ENCODE peak calls at places on chromosomes 2 and 18, in five cellular contexts. I is sigmoid colon, J is psoas muscle, S is HCT116, D is HAP-1. E is an unnamed sample. For H3K4me1, the result is how much of the 10 kb centered on the place peaks cover.

GRCh38 chr2:203783496-203784203 is 77.2 kb downstream of the CD28 start:
- DNase-seq in J (no peak), S (no peak), D (no peak), I (no peak), E (no peak)

GRCh38 chr2:226771067-226771466 is 28.6 kb downstream of the IRS1 start:
- DNase-seq in J (no peak), I (no peak), D (no peak), S (no peak), E (no peak)

GRCh38 chr18:70197042-70197441 is 8.4 kb downstream of the RTTN start:
- DNase-seq in J (no peak), S (no peak), D (no peak), I (no peak), E (no peak)

GRCh38 chr2:241989074-241989473 is 119.5 kb downstream of the RTP5 start:
- DNase-seq in S (no peak), J (no peak), I (no peak), D (no peak), E (no peak)

GRCh38 chr18:22167471-22168151 is 1.8 kb upstream of the GATA6 start:
- DNase-seq in J (no peak), I (no peak), D (no peak), S (no peak), E (no peak)

GRCh38 chr2:238908960-238909951 is 61.4 kb downstream of the TWIST2 start:
- DNase-seq in J (peak), S (no peak), D (no peak), I (peak), E (no peak)

GRCh38 chr2:45124456-45124855 is 115.2 kb upstream of the SIX2 start:
- DNase-seq in S (no peak), D (no peak), I (no peak), J (no peak), E (no peak)

GRCh38 chr18:79465392-79465991 is 69.8 kb downstream of the NFATC1 start:
- DNase-seq in D (no peak), I (no peak), J (no peak), S (no peak), E (peak)

GRCh38 chr18:26574958-26575864 is 26.9 kb upstream of the KCTD1 start:
- DNase-seq in I (peak), S (no peak), J (peak), D (peak), E (no peak)

GRCh38 chr2:105597831-105598293 is 146.8 kb upstream of the NCK2 start:
- DNase-seq in S (no peak), J (no peak), I (no peak), D (no peak), E (no peak)

GRCh38 chr2:12930382-12930781 is 213.6 kb downstream of the TRIB2 start:
- DNase-seq in D (no peak), S (no peak), J (no peak), I (no peak), E (no peak)

GRCh38 chr18:48918156-48918555 is 32.6 kb downstream of the SMAD7 start:
- DNase-seq in D (no peak), I (peak), J (no peak), S (no peak), E (no peak)

GRCh38 chr2:46811379-46812310 is 104.0 kb downstream of the MCFD2 start:
- DNase-seq in I (no peak), S (no peak), D (no peak), J (no peak), E (no peak)

GRCh38 chr2:217277646-217278048 is 417.8 kb upstream of the TNP1 start:
- DNase-seq in D (no peak), I (peak), S (no peak), J (peak), E (no peak)
- H3K4me3 ChIP-seq in D (no peak), I (no peak), S (no peak), J (no peak), E (no peak)

GRCh38 chr2:38409136-38409903 is 32.2 kb upstream of the ATL2 start:
- DNase-seq in S (no peak), D (no peak), I (peak), J (no peak), E (no peak)

GRCh38 chr2:38407111-38407682 is 30.1 kb upstream of the ATL2 start:
- DNase-seq in S (no peak), D (peak), I (no peak), J (no peak), E (no peak)

GRCh38 chr2:38406597-38407110 is 29.6 kb upstream of the ATL2 start:
- DNase-seq in I (no peak), S (no peak), D (peak), J (no peak), E (no peak)

GRCh38 chr2:38405917-38406596 is 29.0 kb upstream of the ATL2 start:
- DNase-seq in S (no peak), D (no peak), I (no peak), J (no peak), E (no peak)

GRCh38 chr2:38409904-38410167 is 32.8 kb upstream of the ATL2 start:
- DNase-seq in S (no peak), D (no peak), J (no peak), I (no peak), E (no peak)
- H3K4me1 ChIP-seq in S (under half), D (under half), J (under half), I (under half), E (under half)

DNA sequence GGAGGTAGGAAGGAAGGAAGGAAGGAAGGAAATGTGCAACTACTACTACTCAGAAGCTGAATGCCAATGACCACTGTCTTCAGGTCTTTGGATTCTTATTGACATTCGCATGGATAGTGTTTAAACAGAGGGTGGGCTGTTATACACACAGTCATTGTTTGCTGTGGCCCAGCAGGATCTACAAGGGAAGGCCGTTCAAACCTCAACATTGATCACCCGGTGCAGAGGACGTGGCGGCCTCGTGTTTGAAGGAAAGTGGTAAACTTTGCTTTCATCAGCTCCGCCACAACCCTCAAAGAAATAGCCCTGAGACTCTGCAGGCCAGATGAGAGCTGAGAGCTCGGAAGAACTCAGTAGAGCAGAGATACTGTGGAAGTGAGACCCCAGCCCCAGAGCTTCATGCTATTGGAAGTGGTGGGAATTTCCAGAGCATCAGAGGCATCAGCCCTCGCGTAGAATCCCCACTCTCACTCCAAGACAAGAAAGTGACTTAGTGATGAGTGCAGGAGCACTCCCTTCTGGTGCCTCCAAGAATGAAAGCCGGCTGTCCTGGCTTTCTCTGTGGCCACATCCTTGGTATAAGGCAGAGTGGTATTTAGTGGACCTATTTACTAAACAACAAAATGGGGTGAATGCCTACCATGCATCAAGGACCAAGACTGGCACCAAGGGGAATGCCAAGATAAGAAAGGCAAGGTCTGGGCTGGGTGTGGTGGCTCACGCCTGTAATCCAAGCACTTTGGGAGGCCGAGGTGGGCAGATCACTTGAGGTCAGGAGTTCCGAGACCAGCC is 10.1 kb upstream of the ROCK2 start:
- DNase-seq in J (no peak), I (no peak), S (no peak), D (no peak), E (no peak)
- H3K4me3 ChIP-seq in J (no peak), I (no peak), S (no peak), D (no peak), E (no peak)

DNA sequence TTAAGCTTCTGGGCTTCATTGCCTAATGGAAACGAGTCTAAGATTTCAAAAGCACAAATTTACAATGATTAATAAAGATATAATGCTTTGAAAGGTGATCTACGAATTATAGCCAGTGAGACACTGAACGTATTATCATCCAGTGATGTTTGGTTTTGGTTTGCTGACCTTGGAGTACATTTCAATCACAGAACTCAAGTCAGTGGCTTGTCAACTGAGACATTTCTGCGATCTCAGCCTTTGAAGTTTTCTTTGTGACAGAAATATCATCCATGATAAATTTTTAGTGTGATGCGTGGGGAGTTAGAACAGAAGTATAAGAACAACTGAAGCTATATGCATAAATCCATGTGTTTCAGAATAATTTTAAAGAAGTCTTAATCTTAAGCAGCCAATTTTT is 263.8 kb downstream of the TCF4 start:
- DNase-seq in S (no peak), I (no peak), J (no peak), D (no peak), E (no peak)
- H3K4me1 ChIP-seq in S (under half), I (under half), J (under half), D (under half), E (under half)

DNA sequence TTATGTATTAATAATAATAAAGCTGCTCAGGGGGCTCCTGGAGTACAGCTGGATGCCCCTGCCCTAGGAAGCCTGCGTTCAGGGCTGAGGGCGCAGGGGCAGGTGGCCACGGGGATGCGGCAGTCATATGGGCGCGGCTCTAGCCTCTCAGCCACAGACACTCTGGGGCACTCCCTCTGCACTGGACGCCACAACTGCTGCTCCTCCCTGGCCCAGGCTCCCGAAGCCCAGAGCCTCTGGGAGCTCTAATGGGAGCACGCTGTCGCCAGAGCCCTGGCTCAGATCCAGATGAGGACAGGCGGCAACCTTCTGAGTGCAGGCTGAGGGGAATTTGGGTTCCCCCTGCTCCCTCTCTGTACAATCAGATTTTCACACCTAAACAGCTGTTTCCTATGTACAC is 93.6 kb downstream of the MTCL1 start:
- DNase-seq in D (no peak), I (no peak), S (no peak), J (peak), E (no peak)
- H3K4me3 ChIP-seq in D (no peak), I (no peak), S (no peak), J (no peak), E (no peak)

GRCh38 chr2:109322111-109322510 is 193.1 kb downstream of the SH3RF3 start:
- DNase-seq in S (no peak), D (no peak), J (peak), I (peak), E (no peak)

GRCh38 chr2:109322646-109323045 is 193.6 kb downstream of the SH3RF3 start:
- DNase-seq in J (no peak), I (no peak), S (no peak), D (no peak), E (no peak)

GRCh38 chr2:109320195-109320935 is 191.4 kb downstream of the SH3RF3 start:
- DNase-seq in I (no peak), D (no peak), J (no peak), S (no peak), E (no peak)

GRCh38 chr2:109318949-109319342 is 189.9 kb downstream of the SH3RF3 start:
- DNase-seq in J (no peak), D (no peak), I (no peak), S (no peak), E (no peak)

DNA sequence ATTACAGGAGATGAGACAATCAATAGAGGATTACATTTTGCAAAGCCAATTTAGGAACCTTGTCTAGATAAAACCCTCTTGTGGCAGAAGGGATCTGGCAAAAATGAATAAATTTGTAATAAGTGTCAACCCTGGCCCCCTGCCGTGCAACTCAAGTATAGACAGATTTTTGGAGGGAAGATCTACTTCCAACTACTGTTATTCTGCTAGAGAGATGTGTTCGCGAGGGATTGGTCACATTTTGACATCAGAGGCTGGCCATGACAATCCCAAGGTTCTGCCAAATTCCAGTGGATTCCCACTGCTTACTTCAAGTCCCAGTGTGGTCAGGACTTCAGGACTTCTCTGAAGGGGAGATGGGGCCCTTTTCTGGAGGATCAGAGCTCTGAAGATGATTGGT is 192.6 kb downstream of the SH3RF3 start:
- DNase-seq in J (no peak), D (no peak), S (no peak), I (no peak), E (no peak)
- H3K4me1 ChIP-seq in J (half or more), D (under half), S (under half), I (half or more), E (under half)

DNA sequence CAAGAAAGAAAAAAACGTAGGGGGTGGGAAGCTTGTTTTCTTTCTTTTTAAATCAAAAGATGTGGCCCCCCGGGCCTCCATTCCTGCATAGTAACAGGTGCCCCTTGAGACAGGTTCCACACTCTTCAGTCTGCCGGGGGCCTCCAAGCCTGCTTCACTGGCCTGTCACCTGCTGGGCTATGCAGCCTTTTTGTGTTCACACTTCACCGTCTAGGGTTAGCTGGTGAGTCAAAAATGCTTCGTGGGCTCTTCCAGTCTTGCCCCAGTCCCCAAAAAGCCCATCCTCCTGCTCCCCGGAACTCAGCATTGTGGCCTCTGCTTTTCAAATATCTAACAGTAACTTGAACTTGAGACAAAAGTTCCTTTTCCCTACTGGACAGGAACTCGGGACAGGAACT is 67.9 kb downstream of the POLR1A start:
- DNase-seq in J (no peak), S (no peak), I (no peak), D (no peak), E (no peak)
- H3K4me3 ChIP-seq in J (no peak), S (no peak), I (no peak), D (no peak), E (no peak)